ENCODE peak calls at places on chromosomes 4 and X, in seven cellular contexts. Q, B, A, K, V, J and W are unnamed samples.

GRCh38 chr4:86778169-86778568 is 71.0 kb downstream of the SLC10A6 start:
- DNase-seq in B (no peak), J (no peak), K (no peak), V (no peak), Q (no peak), A (no peak), W (no peak)

GRCh38 chr4:135316266-135316779 is 1114.7 kb upstream of the PABPC4L start:
- DNase-seq in Q (no peak), B (no peak), V (no peak), A (no peak), J (no peak), K (no peak), W (no peak)

GRCh38 chr4:48243429-48243828 is 26.2 kb downstream of the TEC start:
- DNase-seq in V (no peak), A (no peak), K (no peak), B (no peak), Q (no peak), J (no peak), W (no peak)

GRCh38 chr4:165787516-165788274 is 85.3 kb upstream of the TLL1 start:
- DNase-seq in J (no peak), A (no peak), B (no peak), V (no peak), Q (no peak), K (no peak), W (no peak)

GRCh38 chr4:159446266-159446976 is 343.5 kb downstream of the RAPGEF2 start:
- DNase-seq in B (no peak), Q (peak), V (peak), K (peak), J (peak), A (peak), W (peak)

GRCh38 chr4:56301181-56302076 is 85.9 kb downstream of the AASDH start:
- DNase-seq in K (peak), Q (peak), V (peak), A (peak), B (peak), J (peak), W (peak)

GRCh38 chrX:152641256-152641875 is 3.7 kb downstream of the GABRQ start:
- DNase-seq in Q (no peak), V (no peak), K (no peak), B (no peak), A (no peak), J (no peak), W (no peak)

GRCh38 chr4:13793020-13793710 is 165.6 kb upstream of the BOD1L1 start:
- DNase-seq in A (no peak), J (no peak), V (no peak), Q (no peak), K (no peak), B (no peak), W (peak)

GRCh38 chrX:136865270-136866168 is 15.0 kb downstream of the RBMX start:
- DNase-seq in K (no peak), B (no peak), V (no peak), Q (no peak), J (no peak), A (no peak), W (no peak)

GRCh38 chr4:7715251-7716014 is 224.2 kb downstream of the AFAP1 start:
- DNase-seq in A (no peak), J (no peak), K (no peak), B (no peak), Q (no peak), V (no peak), W (no peak)

GRCh38 chr4:83356899-83357661 is 22.4 kb upstream of the HPSE start:
- DNase-seq in V (peak), J (peak), Q (no peak), B (no peak), K (no peak), A (no peak), W (peak)

GRCh38 chrX:40651620-40652223 is 4.4 kb upstream of the CXorf38 start:
- DNase-seq in A (peak), B (no peak), K (peak), J (peak), V (peak), Q (peak), W (peak)

GRCh38 chr4:176791591-176792347 is 953 bp downstream of the VEGFC start:
- DNase-seq in Q (peak), A (no peak), J (peak), V (peak), K (no peak), B (no peak), W (peak)

GRCh38 chrX:151151668-151152267 is 24.6 kb upstream of the GPR50 start:
- DNase-seq in K (peak), J (peak), A (peak), V (peak), B (no peak), Q (no peak), W (peak)

GRCh38 chr4:25859429-25860148 is 3.2 kb downstream of the SEL1L3 start:
- DNase-seq in A (peak), J (no peak), B (no peak), V (no peak), Q (no peak), K (peak), W (peak)

GRCh38 chrX:75522565-75523411 is at the start of gene ZDHHC15:
- DNase-seq in V (peak), J (peak), Q (peak), A (peak), K (peak), B (no peak), W (no peak)

GRCh38 chrX:124023838-124024238 is 62.3 kb downstream of the STAG2 start:
- DNase-seq in V (peak), Q (no peak), K (no peak), B (no peak), A (no peak), J (peak), W (peak)

GRCh38 chrX:45806410-45807121 is 605.9 kb upstream of the DIPK2B start:
- DNase-seq in J (peak), B (no peak), K (peak), A (peak), Q (no peak), V (peak), W (peak)

GRCh38 chr4:83118869-83119268 is 4.3 kb upstream of the PLAC8 start:
- DNase-seq in K (no peak), V (peak), Q (no peak), B (no peak), J (no peak), A (no peak), W (no peak)

GRCh38 chrX:13188731-13189309 is 131.0 kb downstream of the ATXN3L start:
- DNase-seq in V (no peak), J (no peak), B (no peak), K (no peak), A (no peak), Q (no peak), W (no peak)

GRCh38 chr4:4293279-4293678 is 3.2 kb downstream of the ZBTB49 start:
- DNase-seq in B (no peak), J (no peak), V (no peak), A (no peak), Q (no peak), K (no peak), W (no peak)

GRCh38 chr4:108794136-108794535 is 31.3 kb upstream of the ETNPPL start:
- DNase-seq in K (no peak), V (peak), A (no peak), B (no peak), J (no peak), Q (no peak), W (no peak)

GRCh38 chrX:136199365-136199764 is 51.8 kb downstream of the MAP7D3 start:
- DNase-seq in B (no peak), J (no peak), V (no peak), Q (no peak), A (no peak), K (no peak), W (no peak)

GRCh38 chr4:176780995-176781738 is 11.6 kb downstream of the VEGFC start:
- DNase-seq in B (no peak), K (no peak), J (no peak), Q (no peak), V (no peak), A (no peak), W (peak)

GRCh38 chrX:150871341-150871811 is 27.1 kb downstream of the CD99L2 start:
- DNase-seq in B (no peak), K (no peak), Q (no peak), J (no peak), A (no peak), V (no peak), W (no peak)